ENCODE peak calls at places on chromosomes 4 and X, in nine cellular contexts. Z is transverse colon, B is fibroblast of lung, X is tibial artery, W is A549, L is endodermal cell, Y is AG10803, F is thoracic aorta, V is cardiac muscle cell. A is an unnamed sample.

GRCh38 chr4:136934601-136935000 is 597.7 kb downstream of the PCDH18 start:
- DNase-seq in B (no peak), L (no peak), W (no peak), V (no peak), F (no peak), Y (no peak), X (no peak), Z (no peak), A (no peak)

GRCh38 chr4:39732728-39733127 is 34.8 kb downstream of the UBE2K start:
- DNase-seq in Z (no peak), W (peak), B (peak), V (no peak), X (no peak), F (no peak), Y (peak), L (no peak), A (peak)

GRCh38 chr4:71978192-71978845 is 53.5 kb upstream of the NPFFR2 start:
- DNase-seq in V (no peak), W (no peak), F (no peak), Y (no peak), L (no peak), X (no peak), Z (no peak), B (no peak), A (no peak)

GRCh38 chr4:187606581-187606980 is 389.0 kb upstream of the ZFP42 start:
- DNase-seq in B (peak), Y (peak), V (peak), F (no peak), Z (peak), L (peak), X (peak), W (peak), A (peak)

GRCh38 chrX:63428348-63428747 is 77.2 kb upstream of the SPIN4 start:
- DNase-seq in F (no peak), B (no peak), Z (no peak), W (no peak), V (no peak), Y (no peak), X (no peak), L (no peak), A (no peak)

GRCh38 chr4:146508229-146508939 is 13.4 kb downstream of the SLC10A7 start:
- DNase-seq in B (no peak), L (no peak), X (no peak), Y (no peak), V (no peak), W (no peak), F (no peak), Z (no peak), A (no peak)

GRCh38 chr4:13498464-13498863 is 14.3 kb upstream of the RAB28 start:
- DNase-seq in Z (no peak), V (no peak), X (no peak), Y (no peak), L (no peak), W (no peak), B (no peak), F (no peak), A (no peak)

GRCh38 chrX:49884290-49884862 is 5.1 kb downstream of the USP27X start:
- DNase-seq in V (peak), L (peak), Z (peak), F (no peak), W (peak), Y (peak), X (peak), B (peak), A (no peak)

GRCh38 chr4:104490770-104491395 is 3.8 kb downstream of the CXXC4 start:
- DNase-seq in V (peak), L (peak), F (peak), X (peak), Y (peak), B (peak), Z (peak), W (peak), A (no peak)

GRCh38 chrX:12080265-12080664 is 58.0 kb upstream of the FRMPD4 start:
- DNase-seq in X (no peak), B (peak), Z (no peak), F (no peak), W (peak), Y (peak), V (peak), L (no peak), A (no peak)
- TF ChIP-seq CTCF in X (peak), B (peak), Z (peak), F (no peak), W (peak), Y (peak), V (peak), L (peak), A (peak)

DNA sequence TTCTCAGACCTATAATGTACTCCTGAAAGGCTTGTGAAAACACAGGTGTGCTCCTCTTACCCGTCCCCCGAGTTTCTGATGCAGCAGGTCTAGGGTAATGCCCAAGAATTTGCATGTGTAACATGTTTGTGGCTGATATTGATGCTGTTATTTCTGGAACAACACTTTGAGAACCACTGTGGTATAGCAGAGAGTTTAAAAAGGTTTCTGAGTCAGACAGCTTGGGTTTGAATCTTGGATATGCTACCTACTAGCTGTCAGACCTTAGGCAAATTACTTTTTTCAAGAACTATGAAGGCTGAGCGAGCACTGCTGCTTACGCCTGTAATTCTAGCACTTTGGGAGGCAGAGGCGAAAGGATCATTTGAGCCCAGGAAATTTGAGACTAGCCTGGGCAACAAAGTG is 4.9 kb downstream of the AFF1 start:
- DNase-seq in B (no peak), X (no peak), F (no peak), Z (peak), V (no peak), W (no peak), Y (no peak), L (no peak), A (no peak)
- H3K4me3 ChIP-seq in B (no peak), X (no peak), F (peak), Z (no peak), V (no peak), W (no peak), Y (no peak), L (peak), A (no peak)

DNA sequence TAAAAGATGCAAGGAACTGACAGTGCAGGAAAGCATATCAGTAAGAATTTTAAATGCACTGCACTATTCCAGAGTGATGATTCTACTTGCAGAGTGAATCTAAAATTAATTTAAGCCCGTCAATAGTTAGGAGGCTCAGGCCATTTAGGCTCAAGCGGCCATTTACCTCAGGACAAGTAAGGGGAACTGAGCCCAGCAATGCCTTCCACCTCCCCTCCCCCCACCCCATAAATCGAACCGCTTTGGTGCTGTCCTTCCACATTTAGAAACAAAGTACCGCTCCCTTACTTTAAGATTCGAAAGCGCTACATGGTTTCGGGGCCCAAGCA is 665 bp downstream of the RBM41 start:
- DNase-seq in B (peak), Z (no peak), X (no peak), L (no peak), V (no peak), W (no peak), F (no peak), Y (no peak), A (no peak)
- TF ChIP-seq CTCF in B (no peak), Z (no peak), X (no peak), L (no peak), V (no peak), W (no peak), F (no peak), Y (no peak), A (no peak)

DNA sequence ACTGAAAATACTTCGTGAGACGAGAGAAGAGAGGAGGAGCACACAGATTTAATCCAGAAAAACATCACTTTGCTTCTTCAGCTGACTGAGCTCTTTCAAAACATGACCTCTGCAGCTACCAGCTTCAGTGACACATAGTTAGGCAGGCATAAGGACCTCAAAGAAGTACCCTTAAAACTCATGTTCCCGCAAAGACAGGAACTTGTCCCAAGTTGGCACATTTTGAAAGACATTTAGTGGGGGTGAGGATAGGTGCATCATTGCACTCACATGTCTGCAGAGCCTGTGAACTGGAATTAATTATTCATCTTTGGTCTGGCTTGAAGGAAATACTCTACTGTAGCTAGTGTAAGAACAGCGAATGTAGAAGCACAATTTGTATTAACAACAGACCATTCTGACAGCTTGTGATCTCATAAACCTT is 221.8 kb downstream of the MGST2 start:
- DNase-seq in X (no peak), Z (no peak), Y (peak), B (peak), W (no peak), L (no peak), V (no peak), F (no peak), A (no peak)
- H3K4me3 ChIP-seq in X (peak), Z (no peak), Y (peak), B (peak), W (no peak), L (no peak), V (no peak), F (no peak), A (no peak)

GRCh38 chr4:154348657-154349056 is 142.9 kb downstream of the DCHS2 start:
- DNase-seq in Z (no peak), F (no peak), Y (no peak), V (no peak), W (no peak), X (no peak), B (no peak), L (peak), A (no peak)
- TF ChIP-seq CTCF in Z (no peak), F (no peak), Y (no peak), V (no peak), W (no peak), X (no peak), B (no peak), L (peak), A (peak)

GRCh38 chr4:75718529-75718928 is 5.8 kb upstream of the USO1 start:
- DNase-seq in B (no peak), V (no peak), Z (no peak), X (no peak), L (peak), W (no peak), Y (no peak), F (no peak), A (no peak)

GRCh38 chr4:75710246-75710645 is 14.1 kb upstream of the USO1 start:
- DNase-seq in L (peak), X (no peak), W (no peak), Z (no peak), Y (no peak), V (no peak), F (no peak), B (no peak), A (peak)

GRCh38 chr4:75717332-75717873 is 7.0 kb upstream of the USO1 start:
- DNase-seq in B (no peak), W (no peak), V (no peak), L (peak), X (no peak), F (no peak), Y (no peak), Z (no peak), A (no peak)

GRCh38 chr4:75715105-75715799 is 9.1 kb upstream of the USO1 start:
- DNase-seq in B (peak), F (no peak), W (no peak), X (no peak), Y (peak), V (no peak), Z (no peak), L (peak), A (no peak)

GRCh38 chr4:75714681-75715080 is 9.7 kb upstream of the USO1 start:
- DNase-seq in V (no peak), W (no peak), L (peak), B (no peak), Y (no peak), X (no peak), Z (no peak), F (no peak), A (no peak)
- H3K4me3 ChIP-seq in V (no peak), W (no peak), L (no peak), B (no peak), Y (peak), X (no peak), Z (no peak), F (peak), A (no peak)

A was measured in astrocyte of the cerebellum.